ENCODE peak calls at places on chromosomes 4 and X, in six cellular contexts. X is IMR-90, W is H1, V is neuronal stem cell, J is trophoblast cell, F is mesendoderm. U is an unnamed sample.

GRCh38 chr4:72468904-72469502 is 100.0 kb downstream of the ADAMTS3 start:
- DNase-seq in V (no peak), W (no peak), X (peak), J (peak), F (peak), U (no peak)

GRCh38 chr4:17597517-17597916 is 16.9 kb upstream of the MED28 start:
- DNase-seq in J (peak), W (no peak), X (peak), F (peak), V (no peak), U (no peak)

GRCh38 chrX:103699243-103699642 is 11.5 kb upstream of the TMEM31 start:
- DNase-seq in X (no peak), F (no peak), V (no peak), W (no peak), J (peak), U (no peak)

GRCh38 chr4:99886146-99886545 is 8.1 kb downstream of the LAMTOR3 start:
- DNase-seq in W (no peak), V (no peak), X (peak), F (no peak), J (no peak), U (no peak)

GRCh38 chr4:105551968-105552746 is at the start of gene ARHGEF38:
- DNase-seq in X (peak), J (peak), V (no peak), F (peak), W (no peak), U (peak)

GRCh38 chrX:17160971-17161370 is 214.0 kb upstream of the NHS start:
- DNase-seq in J (no peak), F (peak), V (no peak), X (no peak), W (no peak), U (no peak)

GRCh38 chrX:130296743-130297142 is 28.0 kb upstream of the ZNF280C start:
- DNase-seq in W (no peak), J (no peak), X (peak), F (no peak), V (no peak), U (no peak)

GRCh38 chr4:23728393-23728792 is 161.5 kb downstream of the PPARGC1A start:
- DNase-seq in F (peak), J (peak), X (peak), V (no peak), W (no peak), U (no peak)

GRCh38 chrX:107672955-107673378 is 44.7 kb downstream of the PRPS1 start:
- DNase-seq in J (peak), X (peak), W (peak), V (no peak), F (peak), U (peak)

GRCh38 chr4:7988437-7988836 is 48.8 kb upstream of the AFAP1 start:
- DNase-seq in X (peak), F (no peak), V (no peak), W (no peak), J (peak), U (no peak)

GRCh38 chr4:157221426-157221894 is 932 bp downstream of the GRIA2 start:
- DNase-seq in W (peak), X (no peak), J (no peak), V (no peak), F (peak), U (no peak)

GRCh38 chr4:174828845-174829701 is at the start of gene GLRA3:
- DNase-seq in F (peak), X (no peak), V (peak), J (peak), W (peak), U (peak)

GRCh38 chr4:67087897-67088296 is 457.4 kb downstream of the CENPC start:
- DNase-seq in F (peak), W (peak), V (no peak), X (no peak), J (peak), U (peak)

GRCh38 chr4:41132055-41132683 is 82.2 kb downstream of the APBB2 start:
- DNase-seq in V (no peak), F (no peak), W (no peak), X (no peak), J (no peak), U (no peak)

GRCh38 chr4:137677851-137678250 is 145.6 kb upstream of the PCDH18 start:
- DNase-seq in W (no peak), V (no peak), F (no peak), J (no peak), X (peak), U (no peak)

GRCh38 chrX:67520671-67521070 is 23.1 kb upstream of the AR start:
- DNase-seq in X (no peak), W (no peak), F (no peak), V (no peak), J (no peak), U (no peak)

GRCh38 chr4:147822128-147822527 is 90.2 kb downstream of the ARHGAP10 start:
- DNase-seq in J (peak), F (no peak), V (no peak), W (no peak), X (peak), U (no peak)

GRCh38 chr4:6782147-6782845 is at the start of gene KIAA0232:
- DNase-seq in X (peak), F (peak), V (peak), J (peak), W (peak), U (peak)

GRCh38 chr4:68673143-68673542 is 2.7 kb upstream of the UGT2B15 start:
- DNase-seq in F (no peak), J (peak), X (no peak), W (no peak), V (no peak), U (no peak)

GRCh38 chr4:168451744-168452394 is 28.4 kb downstream of the DDX60L start:
- DNase-seq in X (peak), V (no peak), W (no peak), J (peak), F (peak), U (no peak)

GRCh38 chr4:40587826-40588225 is 41.8 kb downstream of the RBM47 start:
- DNase-seq in X (peak), J (peak), W (no peak), F (no peak), V (no peak), U (no peak)

GRCh38 chr4:147984065-147984777 is 252.3 kb downstream of the ARHGAP10 start:
- DNase-seq in W (peak), J (peak), V (peak), F (peak), X (peak), U (peak)

GRCh38 chr4:55906999-55907398 is 41.7 kb upstream of the CEP135 start:
- DNase-seq in V (no peak), W (no peak), F (peak), J (peak), X (peak), U (no peak)

GRCh38 chrX:39582091-39582490 is 515.7 kb downstream of the BCOR start:
- DNase-seq in W (no peak), F (no peak), J (peak), X (no peak), V (no peak), U (no peak)

GRCh38 chr4:67035501-67035900 is 509.8 kb downstream of the CENPC start:
- DNase-seq in J (no peak), V (no peak), F (no peak), W (no peak), X (no peak), U (no peak)

GRCh38 chr4:39330353-39330752 is 35.8 kb downstream of the RFC1 start:
- DNase-seq in V (no peak), F (no peak), J (no peak), W (no peak), X (no peak), U (no peak)

GRCh38 chr4:128810331-128810870 is 901 bp downstream of the JADE1 start:
- DNase-seq in V (no peak), W (no peak), X (peak), F (peak), J (peak), U (no peak)

GRCh38 chr4:141352775-141353544 is 132.3 kb downstream of the ZNF330 start:
- DNase-seq in X (peak), V (no peak), W (no peak), J (no peak), F (peak), U (no peak)

GRCh38 chrX:27675493-27675892 is 85.3 kb downstream of the DCAF8L2 start:
- DNase-seq in J (peak), V (no peak), F (peak), W (no peak), X (peak), U (no peak)

GRCh38 chrX:141732031-141732430 is 33.5 kb upstream of the SPANXD start:
- DNase-seq in V (no peak), X (no peak), F (no peak), J (no peak), W (no peak), U (no peak)

GRCh38 chr4:175092114-175092513 is 174.0 kb downstream of the ADAM29 start:
- DNase-seq in F (no peak), V (no peak), J (no peak), X (no peak), W (no peak), U (no peak)

GRCh38 chr4:183658362-183659028 is 490 bp downstream of the RWDD4 start:
- DNase-seq in V (no peak), W (peak), X (peak), F (peak), J (no peak), U (peak)

GRCh38 chrX:153724252-153725038 is at the start of the genes ABCD1 and BCAP31:
- DNase-seq in J (peak), V (peak), F (peak), X (peak), W (peak), U (peak)

GRCh38 chr4:41384992-41385391 is 128.3 kb downstream of the UCHL1 start:
- DNase-seq in J (peak), V (no peak), X (no peak), W (no peak), F (peak), U (no peak)

GRCh38 chr4:108690738-108691137 is 40.3 kb downstream of the OSTC start:
- DNase-seq in X (no peak), J (peak), W (no peak), F (no peak), V (no peak), U (no peak)

GRCh38 chr4:106032851-106033286 is 137.6 kb downstream of the NPNT start:
- DNase-seq in F (no peak), X (no peak), W (no peak), J (no peak), V (no peak), U (no peak)

GRCh38 chr4:118936406-118936805 is 47.8 kb downstream of the SYNPO2 start:
- DNase-seq in J (no peak), X (no peak), W (no peak), V (no peak), F (no peak), U (no peak)

GRCh38 chr4:77818667-77819408 is at the start of gene CNOT6L:
- DNase-seq in X (peak), J (peak), W (peak), F (peak), V (peak), U (peak)
- H3K23ac ChIP-seq in X (peak), J (no peak), W (no peak), F (peak), V (peak), U (no peak)

GRCh38 chr4:78642934-78643333 is 91.4 kb downstream of the ANXA3 start:
- DNase-seq in W (no peak), J (no peak), V (no peak), X (no peak), F (no peak), U (no peak)
- H3K18ac ChIP-seq in W (no peak), J (no peak), V (no peak), X (no peak), F (no peak), U (no peak)

GRCh38 chr4:158671665-158671914 is at the start of gene C4orf46:
- DNase-seq in V (no peak), F (no peak), W (peak), X (no peak), J (no peak), U (no peak)
- H3K23ac ChIP-seq in V (peak), F (no peak), W (no peak), X (peak), J (no peak), U (peak)

GRCh38 chr4:139015269-139015947 is at the start of gene NOCT:
- DNase-seq in J (peak), F (peak), X (peak), W (peak), V (peak), U (peak)

GRCh38 chr4:139018501-139018900 is 2.9 kb downstream of the NOCT start:
- DNase-seq in J (no peak), V (no peak), W (no peak), F (no peak), X (peak), U (no peak)

GRCh38 chr4:139014391-139015268 is 951 bp upstream of the NOCT start:
- DNase-seq in V (no peak), X (peak), F (peak), J (peak), W (no peak), U (no peak)

GRCh38 chr4:139017861-139018260 is 2.3 kb downstream of the NOCT start:
- DNase-seq in J (peak), F (no peak), X (no peak), V (no peak), W (no peak), U (no peak)

GRCh38 chr4:139015948-139016451 is 419 bp downstream of the NOCT start:
- DNase-seq in W (no peak), J (no peak), X (peak), V (no peak), F (peak), U (no peak)
- H3K18ac ChIP-seq in W (peak), J (peak), X (peak), V (peak), F (peak), U (peak)